ENCODE peak calls at places on chromosome 17, in nine cellular contexts. A, D, N, F, Y, M, X, J and U are unnamed samples.
A peak's percentile ranks its signal among the peaks of the same experiment; 100 is the strongest.

GRCh38 chr17:63171428-63172205 is 205.6 kb downstream of the TANC2 start:
- DNase-seq in Y (no peak), J (no peak), N (no peak), X (peak; percentile 26), F (no peak), A (no peak), D (no peak), M (no peak), U (no peak)

GRCh38 chr17:64707077-64707591 is 45.0 kb upstream of the SMURF2 start:
- DNase-seq in J (peak; percentile 72), D (no peak), F (peak; percentile 71), M (peak; percentile 69), Y (no peak), A (no peak), N (no peak), X (peak; percentile 100), U (no peak)

GRCh38 chr17:81223758-81224122 is 975 bp upstream of the CEP131 start:
- DNase-seq in A (no peak), M (no peak), X (peak; percentile 26), N (no peak), F (no peak), J (no peak), Y (no peak), D (no peak), U (no peak)

GRCh38 chr17:31571124-31571892 is 179.8 kb downstream of the RAB11FIP4 start:
- DNase-seq in A (no peak), J (no peak), F (peak; percentile 93), M (no peak), D (no peak), N (no peak), X (peak; percentile 18), Y (no peak), U (no peak)

GRCh38 chr17:64736804-64737492 is 74.8 kb upstream of the SMURF2 start:
- DNase-seq in J (peak; percentile 41), M (peak; percentile 23), N (no peak), A (peak; percentile 59), D (peak; percentile 12), Y (peak; percentile 74), F (no peak), X (peak; percentile 83), U (peak; percentile 38)

GRCh38 chr17:11144358-11145233 is 96.4 kb upstream of the SHISA6 start:
- DNase-seq in Y (peak; percentile 3), M (peak; percentile 40), X (peak; percentile 57), N (no peak), D (no peak), J (no peak), F (no peak), A (no peak), U (no peak)

GRCh38 chr17:794876-795275 is 12.7 kb downstream of the MRM3 start:
- DNase-seq in M (peak; percentile 64), D (peak; percentile 16), Y (peak; percentile 40), F (peak; percentile 84), J (peak; percentile 74), N (peak; percentile 29), A (peak; percentile 47), X (peak; percentile 80), U (peak; percentile 54)

GRCh38 chr17:69590690-69591089 is 176.2 kb downstream of the MAP2K6 start:
- DNase-seq in D (no peak), X (no peak), A (no peak), M (no peak), J (no peak), F (no peak), N (no peak), Y (no peak), U (no peak)

GRCh38 chr17:59756236-59756818 is 48.9 kb downstream of the VMP1 start:
- DNase-seq in A (no peak), X (peak; percentile 96), D (no peak), N (no peak), Y (no peak), F (no peak), J (no peak), M (no peak), U (no peak)

GRCh38 chr17:60676758-60677307 is 818 bp upstream of the BCAS3 start:
- DNase-seq in N (no peak), J (no peak), Y (no peak), D (no peak), A (no peak), F (no peak), X (no peak), M (no peak), U (no peak)

GRCh38 chr17:62707425-62707739 is 79.9 kb downstream of the MRC2 start:
- DNase-seq in N (no peak), F (no peak), M (no peak), A (no peak), Y (no peak), J (no peak), X (no peak), D (no peak), U (no peak)

GRCh38 chr17:32142857-32143524 is 689 bp downstream of the RHOT1 start:
- DNase-seq in J (peak; percentile 52), Y (peak; percentile 31), A (peak; percentile 38), D (no peak), N (no peak), X (peak; percentile 75), F (peak; percentile 55), M (peak; percentile 23), U (peak; percentile 16)